ENCODE peak calls at places on chromosomes 2 and 18, in five cellular contexts. U, T, J, Q and Z are unnamed samples.

GRCh38 chr2:237998530-237998929 is 31.7 kb downstream of the UBE2F start:
- DNase-seq in U (no peak), T (peak), J (peak), Q (no peak), Z (peak)

GRCh38 chr18:63897072-63897471 is 9.6 kb downstream of the SERPINB2 start:
- DNase-seq in U (no peak), T (no peak), J (no peak), Q (peak), Z (no peak)

GRCh38 chr2:23524261-23524706 is 139.3 kb downstream of the KLHL29 start:
- DNase-seq in U (peak), T (peak), J (no peak), Q (peak), Z (no peak)

GRCh38 chr2:215930505-215931233 is 82.7 kb downstream of the MREG start:
- DNase-seq in U (no peak), T (peak), J (no peak), Q (peak), Z (no peak)

GRCh38 chr18:56869189-56869777 is 218.1 kb downstream of the WDR7 start:
- DNase-seq in U (no peak), T (peak), J (peak), Q (peak), Z (peak)

GRCh38 chr2:85181093-85181685 is 48.0 kb downstream of the TCF7L1 start:
- DNase-seq in U (no peak), T (no peak), J (no peak), Q (no peak), Z (no peak)

GRCh38 chr18:471701-472100 is 28.8 kb downstream of the COLEC12 start:
- DNase-seq in U (no peak), T (no peak), J (no peak), Q (no peak), Z (no peak)

GRCh38 chr18:59629894-59630293 is 67.3 kb downstream of the CCBE1 start:
- DNase-seq in U (no peak), T (no peak), J (no peak), Q (no peak), Z (no peak)

GRCh38 chr2:132489150-132489549 is 72.5 kb downstream of the GPR39 start:
- DNase-seq in U (no peak), T (peak), J (no peak), Q (no peak), Z (no peak)

GRCh38 chr2:118943286-118943685 is 1.3 kb downstream of the MARCO start:
- DNase-seq in U (no peak), T (no peak), J (no peak), Q (no peak), Z (no peak)

GRCh38 chr2:152861349-152861942 is 143.0 kb downstream of the ARL6IP6 start:
- DNase-seq in U (no peak), T (peak), J (peak), Q (peak), Z (peak)

GRCh38 chr2:160427629-160428424 is 65.8 kb downstream of the RBMS1 start:
- DNase-seq in U (no peak), T (peak), J (no peak), Q (no peak), Z (peak)

GRCh38 chr2:28750316-28751101 is 1.1 kb upstream of the PPP1CB start:
- DNase-seq in U (no peak), T (peak), J (no peak), Q (peak), Z (peak)

GRCh38 chr2:33704352-33704751 is 105.3 kb upstream of the FAM98A start:
- DNase-seq in U (no peak), T (no peak), J (no peak), Q (peak), Z (no peak)

GRCh38 chr18:53944721-53945120 is 279.7 kb downstream of the MBD2 start:
- DNase-seq in U (no peak), T (no peak), J (no peak), Q (no peak), Z (peak)

GRCh38 chr2:113755690-113756063 is 765 bp downstream of the SLC35F5 start:
- DNase-seq in U (no peak), T (peak), J (peak), Q (peak), Z (peak)

GRCh38 chr2:135743860-135744259 is 2.2 kb downstream of the UBXN4 start:
- DNase-seq in U (no peak), T (peak), J (no peak), Q (no peak), Z (no peak)

GRCh38 chr2:135741043-135741394 is 636 bp upstream of the UBXN4 start:
- DNase-seq in U (no peak), T (no peak), J (no peak), Q (no peak), Z (no peak)

GRCh38 chr2:135742307-135742838 is 718 bp downstream of the UBXN4 start:
- DNase-seq in U (peak), T (peak), J (peak), Q (peak), Z (peak)

GRCh38 chr2:135744761-135745314 is 3.2 kb downstream of the UBXN4 start:
- DNase-seq in U (no peak), T (peak), J (peak), Q (peak), Z (peak)

GRCh38 chr2:135741395-135742306 is at the start of gene UBXN4:
- DNase-seq in U (peak), T (peak), J (peak), Q (peak), Z (peak)
- TF ChIP-seq CTCF in U (no peak), T (peak), J (peak), Q (peak), Z (peak)

DNA sequence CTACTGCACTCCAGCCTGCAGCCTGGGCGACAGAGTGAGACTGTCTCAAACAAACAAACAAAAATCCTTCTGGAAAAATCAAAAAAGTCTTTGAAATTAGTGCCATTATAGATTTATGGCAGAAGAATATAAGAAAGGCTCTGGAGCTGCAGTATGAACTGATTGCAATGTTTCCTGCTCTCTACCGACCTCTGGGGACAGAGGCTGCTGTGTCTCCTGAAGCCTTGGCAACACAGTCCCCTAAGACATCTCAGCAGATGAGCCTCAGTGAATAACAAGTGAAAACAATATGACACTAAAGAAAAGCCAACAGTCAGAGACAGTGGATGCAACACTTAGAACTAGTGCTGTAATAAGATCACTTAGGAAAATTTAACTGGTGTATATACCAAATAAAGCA is 494.9 kb upstream of the LRATD1 start:
- DNase-seq in U (no peak), T (no peak), J (peak), Q (peak), Z (no peak)
- TF ChIP-seq CTCF in U (no peak), T (peak), J (no peak), Q (peak), Z (no peak)

GRCh38 chr2:189337648-189338047 is 103.6 kb upstream of the WDR75 start:
- DNase-seq in U (no peak), T (peak), J (no peak), Q (peak), Z (no peak)

GRCh38 chr2:189344036-189344435 is 97.2 kb upstream of the WDR75 start:
- DNase-seq in U (no peak), T (no peak), J (no peak), Q (no peak), Z (no peak)

GRCh38 chr2:189341077-189341476 is 100.2 kb upstream of the WDR75 start:
- DNase-seq in U (no peak), T (no peak), J (no peak), Q (no peak), Z (no peak)

GRCh38 chr2:189336276-189336975 is 104.8 kb upstream of the WDR75 start:
- DNase-seq in U (no peak), T (no peak), J (no peak), Q (peak), Z (no peak)

DNA sequence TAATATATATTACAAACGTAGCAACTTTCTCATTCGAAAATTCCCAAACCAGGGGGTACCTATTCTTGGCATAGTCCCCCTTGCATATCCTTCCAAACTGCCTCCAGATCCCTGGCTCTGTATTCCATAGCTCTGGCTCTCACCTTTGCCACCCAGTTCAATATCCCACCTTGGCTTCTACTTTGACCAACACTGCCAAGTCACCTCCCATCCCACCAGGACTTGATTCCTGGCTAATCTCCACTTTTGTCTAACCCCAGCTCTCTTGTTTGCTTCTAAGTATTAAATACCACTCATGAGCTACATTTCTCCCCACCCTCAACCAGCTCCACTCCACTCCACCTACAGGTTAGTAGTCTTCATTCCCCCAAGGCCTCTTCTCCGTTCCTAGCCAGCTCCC is 103.2 kb upstream of the WDR75 start:
- DNase-seq in U (no peak), T (no peak), J (no peak), Q (no peak), Z (no peak)
- TF ChIP-seq CTCF in U (no peak), T (no peak), J (no peak), Q (no peak), Z (no peak)

GRCh38 chr2:98822301-98823164 is 91.6 kb upstream of the MGAT4A start:
- DNase-seq in U (peak), T (no peak), J (peak), Q (no peak), Z (peak)
- TF ChIP-seq CTCF in U (no peak), T (peak), J (no peak), Q (peak), Z (peak)

DNA sequence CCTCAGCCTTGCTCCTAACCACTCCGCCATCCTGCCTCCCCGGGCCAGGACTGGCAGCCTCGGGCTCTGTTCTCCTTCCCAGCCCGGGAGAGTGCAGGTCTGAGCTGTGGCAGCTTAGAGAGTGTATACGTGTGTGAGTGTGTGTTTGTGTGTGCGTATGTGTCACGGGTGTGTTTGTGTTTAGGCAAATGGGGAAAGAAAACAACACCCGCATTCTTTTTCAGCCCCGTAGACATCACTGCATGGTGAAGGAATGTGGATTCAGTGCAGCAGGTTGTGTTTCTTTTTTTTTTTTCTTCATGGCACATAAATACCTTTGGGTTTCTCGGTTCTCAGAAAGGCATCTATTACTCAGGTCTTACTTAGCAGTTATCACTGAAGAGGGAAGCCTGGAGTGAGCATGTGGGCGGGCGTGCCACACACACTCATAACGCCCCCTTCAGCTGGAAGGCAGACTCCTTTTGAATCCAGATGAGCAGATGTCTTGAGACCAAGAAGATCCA is 44.2 kb downstream of the GLI2 start:
- DNase-seq in U (no peak), T (peak), J (no peak), Q (peak), Z (peak)
- TF ChIP-seq CTCF in U (no peak), T (peak), J (no peak), Q (no peak), Z (no peak)

GRCh38 chr2:189115126-189115525 is 64.4 kb downstream of the COL5A2 start:
- DNase-seq in U (no peak), T (peak), J (no peak), Q (peak), Z (no peak)
- TF ChIP-seq CTCF in U (no peak), T (no peak), J (no peak), Q (no peak), Z (peak)